ENCODE peak calls at places on chromosomes 3 and 15, in eight cellular contexts. L, H, E, U, W, R, F and S are unnamed samples.

GRCh38 chr3:84547207-84547606 is 411.6 kb upstream of the CADM2 start:
- DNase-seq in H (no peak), R (no peak), W (no peak), F (no peak), U (no peak), E (no peak), L (no peak), S (no peak)

GRCh38 chr3:47347217-47347801 is 33.5 kb upstream of the PTPN23 start:
- DNase-seq in E (no peak), F (no peak), H (peak; percentile 23), L (no peak), W (peak; percentile 60), U (peak; percentile 40), R (no peak), S (no peak)

GRCh38 chr15:88015228-88015860 is 241.2 kb downstream of the NTRK3 start:
- DNase-seq in U (no peak), H (no peak), W (no peak), R (no peak), L (no peak), E (no peak), F (peak; percentile 17), S (no peak)

GRCh38 chr15:41024141-41024540 is 70.9 kb downstream of the CHAC1 start:
- DNase-seq in W (no peak), R (no peak), L (no peak), F (no peak), H (peak; percentile 68), U (peak; percentile 73), E (no peak), S (no peak)

GRCh38 chr3:58274027-58274614 is 31.9 kb upstream of the RPP14 start:
- DNase-seq in W (no peak), R (no peak), U (no peak), H (peak; percentile 22), L (no peak), E (no peak), F (peak; percentile 7), S (no peak)

GRCh38 chr3:132255041-132255745 is 62.0 kb upstream of the ACP3 start:
- DNase-seq in L (no peak), F (no peak), U (peak; percentile 43), E (no peak), R (no peak), W (no peak), H (peak; percentile 63), S (peak; percentile 7)

GRCh38 chr15:71278989-71279756 is 163.9 kb downstream of the THSD4 start:
- DNase-seq in R (peak; percentile 94), E (peak; percentile 64), H (peak; percentile 92), U (peak; percentile 90), W (no peak), F (peak; percentile 75), L (peak; percentile 77), S (no peak)

GRCh38 chr3:127628788-127629456 is at the start of gene PODXL2:
- DNase-seq in F (peak; percentile 26), L (no peak), W (no peak), E (peak; percentile 77), U (peak; percentile 12), R (peak; percentile 65), H (peak; percentile 40), S (peak; percentile 94)